ENCODE peak calls at places on chromosomes 7 and 10, in nine cellular contexts. F, W, X, S, D, O, Z, H and M are unnamed samples.
A peak's percentile ranks its signal among the peaks of the same experiment; 100 is the strongest.

GRCh38 chr10:24958701-24959392 is 6.4 kb upstream of the PRTFDC1 start:
- DNase-seq in F (peak; percentile 27), W (peak; percentile 60), X (no peak), S (peak; percentile 28), D (no peak), O (no peak), Z (no peak), H (no peak), M (no peak)

GRCh38 chr10:56466005-56466404 is 104.9 kb upstream of the ZWINT start:
- DNase-seq in F (no peak), W (no peak), X (no peak), S (no peak), D (no peak), O (no peak), Z (no peak), H (no peak), M (no peak)

GRCh38 chr7:123410273-123410928 is 124.0 kb downstream of the IQUB start:
- DNase-seq in F (no peak), W (no peak), X (no peak), S (no peak), D (no peak), O (no peak), Z (peak; percentile 11), H (no peak), M (no peak)

GRCh38 chr7:43112941-43113621 is 634 bp downstream of the HECW1 start:
- DNase-seq in F (no peak), W (no peak), X (no peak), S (peak; percentile 62), D (no peak), O (no peak), Z (peak; percentile 84), H (no peak), M (no peak)

GRCh38 chr7:134174797-134175261 is 47.7 kb downstream of the LRGUK start:
- DNase-seq in F (no peak), W (no peak), X (no peak), S (peak; percentile 68), D (no peak), O (no peak), Z (no peak), H (no peak), M (peak; percentile 70)

GRCh38 chr7:4707134-4707651 is 25.1 kb downstream of the FOXK1 start:
- DNase-seq in F (no peak), W (no peak), X (no peak), S (no peak), D (no peak), O (no peak), Z (no peak), H (no peak), M (no peak)

GRCh38 chr7:28407643-28408042 is 4.7 kb upstream of the CREB5 start:
- DNase-seq in F (no peak), W (no peak), X (no peak), S (peak; percentile 43), D (no peak), O (no peak), Z (no peak), H (no peak), M (peak; percentile 82)

GRCh38 chr10:24965051-24965450 is 12.6 kb upstream of the PRTFDC1 start:
- DNase-seq in F (no peak), W (no peak), X (no peak), S (no peak), D (no peak), O (no peak), Z (no peak), H (no peak), M (no peak)

GRCh38 chr7:129213828-129214227 is 11.0 kb upstream of the AHCYL2 start:
- DNase-seq in F (no peak), W (peak; percentile 13), X (no peak), S (no peak), D (no peak), O (no peak), Z (peak; percentile 55), H (peak; percentile 31), M (no peak)

GRCh38 chr7:3928727-3929515 is 627.9 kb downstream of the SDK1 start:
- DNase-seq in F (no peak), W (no peak), X (no peak), S (no peak), D (no peak), O (no peak), Z (no peak), H (no peak), M (no peak)

GRCh38 chr7:12403287-12404181 is at the start of gene VWDE:
- DNase-seq in F (no peak), W (no peak), X (no peak), S (peak; percentile 28), D (no peak), O (no peak), Z (peak; percentile 82), H (peak; percentile 89), M (no peak)

GRCh38 chr10:122344741-122345258 is 29.7 kb upstream of the PLEKHA1 start:
- DNase-seq in F (no peak), W (no peak), X (no peak), S (peak; percentile 12), D (no peak), O (no peak), Z (no peak), H (no peak), M (no peak)

GRCh38 chr7:155392726-155393570 is 65.0 kb upstream of the EN2 start:
- DNase-seq in F (no peak), W (peak; percentile 7), X (no peak), S (no peak), D (no peak), O (no peak), Z (no peak), H (peak; percentile 35), M (peak; percentile 16)

GRCh38 chr10:54402576-54402975 is 398.5 kb downstream of the PCDH15 start:
- DNase-seq in F (no peak), W (no peak), X (no peak), S (no peak), D (no peak), O (no peak), Z (peak; percentile 6), H (no peak), M (no peak)

GRCh38 chr10:58477122-58477521 is 35.5 kb upstream of the BICC1 start:
- DNase-seq in F (no peak), W (no peak), X (no peak), S (peak; percentile 65), D (no peak), O (no peak), Z (peak; percentile 28), H (no peak), M (no peak)

GRCh38 chr7:152723364-152723763 is 36.2 kb upstream of the ACTR3B start:
- DNase-seq in F (no peak), W (no peak), X (no peak), S (no peak), D (no peak), O (no peak), Z (no peak), H (no peak), M (no peak)

GRCh38 chr7:2523941-2524807 is 4.6 kb downstream of the LFNG start:
- DNase-seq in F (peak; percentile 82), W (peak; percentile 85), X (no peak), S (no peak), D (no peak), O (peak; percentile 92), Z (peak; percentile 56), H (peak; percentile 88), M (peak; percentile 57)

GRCh38 chr7:1513657-1514095 is 9.5 kb upstream of the INTS1 start:
- DNase-seq in F (peak; percentile 47), W (no peak), X (no peak), S (no peak), D (no peak), O (peak; percentile 91), Z (no peak), H (no peak), M (no peak)

GRCh38 chr7:150311711-150312110 is 11.4 kb upstream of the LRRC61 start:
- DNase-seq in F (no peak), W (no peak), X (no peak), S (no peak), D (no peak), O (no peak), Z (no peak), H (no peak), M (no peak)

GRCh38 chr7:111086532-111086931 is 4.4 kb upstream of the LRRN3 start:
- DNase-seq in F (no peak), W (no peak), X (no peak), S (no peak), D (no peak), O (no peak), Z (no peak), H (no peak), M (no peak)

GRCh38 chr10:124966008-124966407 is 24.1 kb downstream of the ZRANB1 start:
- DNase-seq in F (no peak), W (no peak), X (no peak), S (no peak), D (no peak), O (no peak), Z (no peak), H (no peak), M (no peak)

GRCh38 chr7:24755541-24756416 is 1.5 kb downstream of the GSDME start:
- DNase-seq in F (no peak), W (peak; percentile 39), X (no peak), S (no peak), D (no peak), O (no peak), Z (no peak), H (no peak), M (peak; percentile 90)

GRCh38 chr10:29861811-29862505 is 197.4 kb downstream of the JCAD start:
- DNase-seq in F (no peak), W (no peak), X (no peak), S (peak; percentile 72), D (no peak), O (no peak), Z (no peak), H (no peak), M (no peak)

GRCh38 chr7:85292908-85293576 is 106.2 kb upstream of the SEMA3D start:
- DNase-seq in F (no peak), W (no peak), X (no peak), S (no peak), D (no peak), O (no peak), Z (no peak), H (no peak), M (no peak)

GRCh38 chr10:92712016-92712889 is 22.5 kb downstream of the HHEX start:
- DNase-seq in F (no peak), W (no peak), X (no peak), S (no peak), D (no peak), O (no peak), Z (no peak), H (no peak), M (no peak)

GRCh38 chr10:111089293-111089692 is 12.5 kb downstream of the ADRA2A start:
- DNase-seq in F (no peak), W (no peak), X (no peak), S (no peak), D (no peak), O (no peak), Z (no peak), H (no peak), M (no peak)